ENCODE peak calls at places on chromosomes 12 and 14, in four cellular contexts. I, D, G and T are unnamed samples.
A peak's percentile ranks its signal among the peaks of the same experiment; 100 is the strongest.

GRCh38 chr12:12716151-12716844 is 870 bp upstream of the CDKN1B start:
- DNase-seq in I (peak; percentile 63), G (no peak), D (no peak), T (no peak)

GRCh38 chr14:95260537-95261440 is 58.9 kb downstream of the CLMN start:
- DNase-seq in D (no peak), G (no peak), I (no peak), T (no peak)

GRCh38 chr12:57089259-57090245 is 638 bp downstream of the NAB2 start:
- DNase-seq in G (peak; percentile 84), I (no peak), D (peak; percentile 68), T (no peak)

GRCh38 chr14:87059060-87059827 is 933.7 kb downstream of the GALC start:
- DNase-seq in G (no peak), I (no peak), D (no peak), T (no peak)

GRCh38 chr12:115422845-115423545 is 739.0 kb upstream of the TBX3 start:
- DNase-seq in I (no peak), G (no peak), D (no peak), T (no peak)

GRCh38 chr12:109743076-109743910 is 29.7 kb downstream of the FAM222A start:
- DNase-seq in D (no peak), G (no peak), I (no peak), T (no peak)

GRCh38 chr12:53186745-53187144 is 6.0 kb upstream of the CSAD start:
- DNase-seq in D (no peak), G (no peak), I (no peak), T (no peak)

GRCh38 chr12:122917508-122918227 is 21.7 kb upstream of the VPS37B start:
- DNase-seq in D (no peak), G (peak; percentile 37), I (peak; percentile 86), T (no peak)

GRCh38 chr14:72812292-72812851 is 81.5 kb downstream of the DPF3 start:
- DNase-seq in G (no peak), D (no peak), I (no peak), T (no peak)

GRCh38 chr12:56723889-56724659 is 1.0 kb downstream of the NACA start:
- DNase-seq in D (no peak), I (peak; percentile 41), G (peak; percentile 58), T (no peak)

GRCh38 chr12:113762155-113762848 is 203.8 kb downstream of the RBM19 start:
- DNase-seq in D (peak; percentile 54), I (no peak), G (no peak), T (no peak)

GRCh38 chr14:34059037-34059924 is 108.4 kb upstream of the EGLN3 start:
- DNase-seq in I (no peak), D (no peak), G (peak; percentile 72), T (no peak)

GRCh38 chr12:48930475-48930874 is 5.2 kb upstream of the FKBP11 start:
- DNase-seq in I (no peak), G (no peak), D (no peak), T (no peak)

GRCh38 chr12:65911321-65911720 is 87.0 kb downstream of the HMGA2 start:
- DNase-seq in I (no peak), G (no peak), D (no peak), T (no peak)

GRCh38 chr12:86117711-86118110 is 138.5 kb downstream of the MGAT4C start:
- DNase-seq in G (no peak), I (no peak), D (no peak), T (no peak)

GRCh38 chr12:14952295-14952995 is 9.0 kb downstream of the ARHGDIB start:
- DNase-seq in G (no peak), I (peak; percentile 42), D (no peak), T (no peak)

GRCh38 chr14:52111583-52111982 is 42.7 kb upstream of the NID2 start:
- DNase-seq in D (no peak), I (no peak), G (no peak), T (no peak)

GRCh38 chr14:104184506-104184905 is 46.1 kb downstream of the KIF26A start:
- DNase-seq in I (no peak), D (no peak), G (no peak), T (no peak)

GRCh38 chr14:103402700-103403099 is 17.5 kb downstream of the MARK3 start:
- DNase-seq in G (no peak), D (no peak), I (no peak), T (no peak)

GRCh38 chr14:101254805-101255764 is 306.2 kb upstream of the DIO3 start:
- DNase-seq in D (no peak), G (no peak), I (no peak), T (no peak)

GRCh38 chr12:121248611-121249010 is 38.7 kb downstream of the P2RX4 start:
- DNase-seq in D (no peak), I (no peak), G (no peak), T (peak; percentile 70)
- TF ChIP-seq HDAC2 in D (no peak), I (no peak), G (no peak), T (no peak)

DNA sequence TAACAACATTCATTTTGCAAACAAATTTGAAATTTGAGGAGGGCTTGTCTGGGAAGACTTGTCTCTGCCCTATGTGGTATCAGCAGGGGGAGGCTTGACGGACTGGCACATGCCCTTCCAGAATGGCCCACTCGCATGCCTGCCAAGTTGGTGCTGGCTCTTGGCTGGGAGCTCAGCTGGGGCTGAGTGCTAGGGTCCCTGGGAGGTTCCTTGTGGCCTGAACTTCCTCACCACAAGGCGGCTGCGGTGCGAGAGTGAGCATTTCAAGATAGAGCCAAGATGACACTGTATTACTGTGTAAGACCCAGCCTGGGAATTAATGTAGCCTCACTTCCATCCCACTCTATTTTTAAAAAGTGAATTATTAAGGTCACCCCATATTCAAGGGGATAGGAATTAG is 271.6 kb upstream of the PLEKHG7 start:
- DNase-seq in I (no peak), D (no peak), G (peak; percentile 64), T (no peak)
- TF ChIP-seq CTCF in I (no peak), D (peak; percentile 38), G (peak; percentile 40), T (peak; percentile 40)

GRCh38 chr12:125187780-125188741 is 122.8 kb downstream of the AACS start:
- DNase-seq in D (peak; percentile 67), I (no peak), G (no peak), T (no peak)
- H3K27me3 ChIP-seq in D (no peaks in the 10 kb centered on the region), I (peaks cover 19% of the 10 kb centered on the region), G (peaks cover 61% of the 10 kb centered on the region), T (peaks cover 15% of the 10 kb centered on the region)

DNA sequence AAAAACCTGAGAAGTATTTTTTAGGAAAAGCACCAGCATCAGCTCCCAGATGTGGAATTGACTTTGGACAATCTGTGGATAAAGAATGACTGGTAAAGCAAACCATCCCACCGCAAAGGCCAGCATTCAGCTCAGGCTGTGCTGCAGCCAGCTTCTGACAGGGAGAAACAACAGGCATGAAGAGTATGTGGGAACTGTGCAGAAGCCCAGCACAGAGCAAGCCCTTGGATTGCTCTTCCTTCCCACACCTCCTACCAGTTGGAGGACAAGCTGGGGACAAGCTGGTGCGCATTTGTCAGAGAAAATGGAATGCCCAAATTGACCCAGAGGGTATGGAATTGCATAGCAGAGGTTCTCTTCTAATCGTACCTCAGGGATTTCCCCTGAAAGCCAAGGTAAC is 228.1 kb downstream of the ANO2 start:
- DNase-seq in I (no peak), D (no peak), G (no peak), T (no peak)
- TF ChIP-seq HDAC2 in I (no peak), D (no peak), G (no peak), T (no peak)

DNA sequence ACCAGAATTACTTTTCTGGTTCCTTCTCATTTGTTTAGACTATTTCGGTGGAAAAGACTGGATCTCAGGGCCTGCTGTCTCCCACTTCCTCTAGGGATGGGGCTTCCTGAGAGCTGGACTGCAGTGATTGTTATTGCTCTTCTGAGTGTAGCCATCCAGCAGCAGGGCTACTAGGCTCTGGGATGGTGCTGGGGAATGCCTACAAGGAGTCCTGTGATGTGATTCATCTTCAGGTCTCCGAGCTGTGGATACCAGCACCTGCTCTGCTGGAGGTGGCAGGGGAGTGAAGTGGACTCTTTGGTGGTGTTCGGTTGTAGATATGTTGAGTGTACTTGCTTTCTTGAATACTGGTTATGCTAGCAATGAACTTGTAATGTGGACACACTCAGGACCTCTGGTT is 42.7 kb downstream of the AEBP2 start:
- DNase-seq in G (no peak), I (no peak), D (no peak), T (no peak)
- TF ChIP-seq CTCF in G (no peak), I (no peak), D (no peak), T (no peak)

DNA sequence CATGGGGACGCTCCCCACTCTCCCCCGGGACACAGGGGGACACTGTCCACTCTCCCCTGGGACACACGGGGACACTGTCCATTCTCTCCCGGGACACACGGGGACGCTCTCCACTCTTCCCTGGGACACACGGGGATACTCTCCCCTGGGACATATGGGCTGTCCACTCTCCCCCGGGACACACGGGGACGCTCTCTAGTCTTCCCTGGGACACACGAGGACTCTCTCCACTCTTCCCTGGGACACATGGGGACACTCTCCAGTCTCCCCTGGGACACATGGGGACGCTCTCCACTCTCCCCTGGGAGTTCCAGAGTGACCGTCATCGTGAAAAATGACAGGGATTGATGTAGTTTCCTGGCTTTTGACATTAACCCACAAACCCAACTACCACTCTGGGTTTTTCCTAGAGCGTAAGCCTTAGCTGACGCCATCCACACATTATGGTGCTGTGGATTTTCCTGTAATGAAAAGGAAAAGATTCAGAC is 3.0 kb upstream of the P2RX2 start:
- DNase-seq in D (no peak), I (no peak), G (no peak), T (no peak)
- H3K27me3 ChIP-seq in D (peaks cover 35% of the 10 kb centered on the region), I (no peaks in the 10 kb centered on the region), G (peaks cover 19% of the 10 kb centered on the region), T (no peaks in the 10 kb centered on the region)